ENCODE peak calls at places on chromosomes 2 and 18, in ten cellular contexts. One of them, this sample, is unnamed.

GRCh38 chr18:69177702-69178101 is 223.0 kb upstream of the DOK6 start:
- DNase-seq in GM13977: no peak
- DNase-seq in brain microvascular endothelial cell: no peak
- DNase-seq in AG09309: no peak
- DNase-seq in CD4-positive, alpha-beta T cell: no peak
- DNase-seq in mesothelial cell of epicardium: no peak
- DNase-seq in body of pancreas: no peak
- DNase-seq in osteocyte: no peak
- DNase-seq in adrenal gland: no peak
- DNase-seq in A549: no peak
- DNase-seq in this sample: no peak

GRCh38 chr2:70703900-70704549 is 64.0 kb downstream of the ADD2 start:
- DNase-seq in A549: no peak
- DNase-seq in body of pancreas: peak; percentile 11
- DNase-seq in mesothelial cell of epicardium: peak; percentile 29
- DNase-seq in AG09309: no peak
- DNase-seq in osteocyte: peak; percentile 72
- DNase-seq in GM13977: no peak
- DNase-seq in adrenal gland: no peak
- DNase-seq in CD4-positive, alpha-beta T cell: no peak
- DNase-seq in brain microvascular endothelial cell: no peak
- DNase-seq in this sample: no peak

GRCh38 chr18:75846321-75846720 is 418.8 kb upstream of the SMIM21 start:
- DNase-seq in brain microvascular endothelial cell: no peak
- DNase-seq in GM13977: no peak
- DNase-seq in CD4-positive, alpha-beta T cell: no peak
- DNase-seq in mesothelial cell of epicardium: no peak
- DNase-seq in AG09309: no peak
- DNase-seq in A549: no peak
- DNase-seq in osteocyte: peak; percentile 80
- DNase-seq in body of pancreas: no peak
- DNase-seq in adrenal gland: no peak
- DNase-seq in this sample: no peak

GRCh38 chr2:2577366-2577765 is 246.3 kb upstream of the MYT1L start:
- DNase-seq in adrenal gland: no peak
- DNase-seq in AG09309: no peak
- DNase-seq in body of pancreas: peak; percentile 52
- DNase-seq in CD4-positive, alpha-beta T cell: no peak
- DNase-seq in brain microvascular endothelial cell: no peak
- DNase-seq in osteocyte: peak; percentile 72
- DNase-seq in GM13977: no peak
- DNase-seq in A549: no peak
- DNase-seq in mesothelial cell of epicardium: no peak
- DNase-seq in this sample: no peak

GRCh38 chr18:12839057-12839525 is 44.9 kb downstream of the PTPN2 start:
- DNase-seq in brain microvascular endothelial cell: no peak
- DNase-seq in osteocyte: no peak
- DNase-seq in body of pancreas: no peak
- DNase-seq in GM13977: peak; percentile 48
- DNase-seq in CD4-positive, alpha-beta T cell: no peak
- DNase-seq in A549: no peak
- DNase-seq in mesothelial cell of epicardium: no peak
- DNase-seq in AG09309: no peak
- DNase-seq in adrenal gland: no peak
- DNase-seq in this sample: peak; percentile 53

GRCh38 chr2:200364142-200364541 is 57.6 kb downstream of the SPATS2L start:
- DNase-seq in osteocyte: no peak
- DNase-seq in AG09309: no peak
- DNase-seq in A549: no peak
- DNase-seq in brain microvascular endothelial cell: no peak
- DNase-seq in body of pancreas: no peak
- DNase-seq in GM13977: no peak
- DNase-seq in CD4-positive, alpha-beta T cell: no peak
- DNase-seq in adrenal gland: no peak
- DNase-seq in mesothelial cell of epicardium: no peak
- DNase-seq in this sample: no peak

GRCh38 chr2:177897278-177897677 is 175.3 kb downstream of the PDE11A start:
- DNase-seq in brain microvascular endothelial cell: no peak
- DNase-seq in body of pancreas: no peak
- DNase-seq in adrenal gland: no peak
- DNase-seq in AG09309: no peak
- DNase-seq in A549: no peak
- DNase-seq in CD4-positive, alpha-beta T cell: no peak
- DNase-seq in osteocyte: no peak
- DNase-seq in mesothelial cell of epicardium: no peak
- DNase-seq in GM13977: no peak
- DNase-seq in this sample: no peak

GRCh38 chr2:64819774-64820688 is 166.3 kb upstream of the SERTAD2 start:
- DNase-seq in brain microvascular endothelial cell: no peak
- DNase-seq in CD4-positive, alpha-beta T cell: peak; percentile 33
- DNase-seq in adrenal gland: no peak
- DNase-seq in mesothelial cell of epicardium: no peak
- DNase-seq in body of pancreas: no peak
- DNase-seq in AG09309: no peak
- DNase-seq in osteocyte: no peak
- DNase-seq in A549: no peak
- DNase-seq in GM13977: peak; percentile 23
- DNase-seq in this sample: peak; percentile 45

GRCh38 chr2:237196866-237197618 is 111.4 kb downstream of the COPS8 start:
- DNase-seq in osteocyte: peak; percentile 40
- DNase-seq in GM13977: no peak
- DNase-seq in CD4-positive, alpha-beta T cell: no peak
- DNase-seq in A549: peak; percentile 28
- DNase-seq in brain microvascular endothelial cell: peak; percentile 75
- DNase-seq in mesothelial cell of epicardium: no peak
- DNase-seq in body of pancreas: no peak
- DNase-seq in AG09309: no peak
- DNase-seq in adrenal gland: no peak
- DNase-seq in this sample: no peak

GRCh38 chr2:234686088-234686890 is 189.4 kb upstream of the ARL4C start:
- DNase-seq in CD4-positive, alpha-beta T cell: no peak
- DNase-seq in GM13977: no peak
- DNase-seq in adrenal gland: no peak
- DNase-seq in A549: no peak
- DNase-seq in mesothelial cell of epicardium: peak; percentile 60
- DNase-seq in AG09309: no peak
- DNase-seq in body of pancreas: no peak
- DNase-seq in osteocyte: no peak
- DNase-seq in brain microvascular endothelial cell: no peak
- DNase-seq in this sample: no peak

GRCh38 chr2:143321994-143322393 is 192.8 kb downstream of the ARHGAP15 start:
- DNase-seq in GM13977: no peak
- DNase-seq in brain microvascular endothelial cell: no peak
- DNase-seq in osteocyte: no peak
- DNase-seq in mesothelial cell of epicardium: no peak
- DNase-seq in adrenal gland: no peak
- DNase-seq in body of pancreas: no peak
- DNase-seq in CD4-positive, alpha-beta T cell: no peak
- DNase-seq in AG09309: no peak
- DNase-seq in A549: no peak
- DNase-seq in this sample: no peak
- TF ChIP-seq CTCF in GM13977: no peak
- TF ChIP-seq CTCF in brain microvascular endothelial cell: no peak
- TF ChIP-seq CTCF in osteocyte: no peak
- TF ChIP-seq CTCF in mesothelial cell of epicardium: no peak
- TF ChIP-seq CTCF in adrenal gland: no peak
- TF ChIP-seq CTCF in body of pancreas: no peak
- TF ChIP-seq CTCF in CD4-positive, alpha-beta T cell: no peak
- TF ChIP-seq CTCF in AG09309: no peak
- TF ChIP-seq CTCF in A549: no peak
- TF ChIP-seq CTCF in this sample: no peak

GRCh38 chr2:190121971-190122370 is 59.4 kb upstream of the MSTN start:
- DNase-seq in mesothelial cell of epicardium: no peak
- DNase-seq in A549: peak; percentile 22
- DNase-seq in GM13977: peak; percentile 48
- DNase-seq in adrenal gland: no peak
- DNase-seq in brain microvascular endothelial cell: peak; percentile 25
- DNase-seq in CD4-positive, alpha-beta T cell: no peak
- DNase-seq in AG09309: no peak
- DNase-seq in body of pancreas: no peak
- DNase-seq in osteocyte: no peak
- DNase-seq in this sample: peak; percentile 26
- TF ChIP-seq CTCF in mesothelial cell of epicardium: no peak
- TF ChIP-seq CTCF in A549: peak; percentile 47
- TF ChIP-seq CTCF in GM13977: peak; percentile 32
- TF ChIP-seq CTCF in adrenal gland: peak; percentile 31
- TF ChIP-seq CTCF in brain microvascular endothelial cell: peak; percentile 57
- TF ChIP-seq CTCF in CD4-positive, alpha-beta T cell: no peak
- TF ChIP-seq CTCF in AG09309: peak; percentile 48
- TF ChIP-seq CTCF in body of pancreas: no peak
- TF ChIP-seq CTCF in osteocyte: peak; percentile 57
- TF ChIP-seq CTCF in this sample: peak; percentile 37

GRCh38 chr2:37623409-37623808 is 48.0 kb downstream of the CDC42EP3 start:
- DNase-seq in A549: no peak
- DNase-seq in adrenal gland: no peak
- DNase-seq in GM13977: no peak
- DNase-seq in brain microvascular endothelial cell: no peak
- DNase-seq in CD4-positive, alpha-beta T cell: no peak
- DNase-seq in AG09309: no peak
- DNase-seq in osteocyte: no peak
- DNase-seq in body of pancreas: no peak
- DNase-seq in mesothelial cell of epicardium: no peak
- DNase-seq in this sample: no peak
- TF ChIP-seq CTCF in A549: no peak
- TF ChIP-seq CTCF in adrenal gland: no peak
- TF ChIP-seq CTCF in GM13977: no peak
- TF ChIP-seq CTCF in brain microvascular endothelial cell: no peak
- TF ChIP-seq CTCF in CD4-positive, alpha-beta T cell: no peak
- TF ChIP-seq CTCF in AG09309: no peak
- TF ChIP-seq CTCF in osteocyte: no peak
- TF ChIP-seq CTCF in body of pancreas: no peak
- TF ChIP-seq CTCF in mesothelial cell of epicardium: no peak
- TF ChIP-seq CTCF in this sample: no peak

GRCh38 chr2:150097891-150098595 is 389.4 kb downstream of the RND3 start:
- DNase-seq in GM13977: peak; percentile 14
- DNase-seq in CD4-positive, alpha-beta T cell: no peak
- DNase-seq in osteocyte: no peak
- DNase-seq in AG09309: peak; percentile 37
- DNase-seq in A549: no peak
- DNase-seq in brain microvascular endothelial cell: peak; percentile 14
- DNase-seq in body of pancreas: no peak
- DNase-seq in adrenal gland: no peak
- DNase-seq in mesothelial cell of epicardium: no peak
- DNase-seq in this sample: no peak
- TF ChIP-seq CTCF in GM13977: no peak
- TF ChIP-seq CTCF in CD4-positive, alpha-beta T cell: no peak
- TF ChIP-seq CTCF in osteocyte: peak; percentile 35
- TF ChIP-seq CTCF in AG09309: peak; percentile 46
- TF ChIP-seq CTCF in A549: no peak
- TF ChIP-seq CTCF in brain microvascular endothelial cell: peak; percentile 50
- TF ChIP-seq CTCF in body of pancreas: no peak
- TF ChIP-seq CTCF in adrenal gland: no peak
- TF ChIP-seq CTCF in mesothelial cell of epicardium: no peak
- TF ChIP-seq CTCF in this sample: no peak

DNA sequence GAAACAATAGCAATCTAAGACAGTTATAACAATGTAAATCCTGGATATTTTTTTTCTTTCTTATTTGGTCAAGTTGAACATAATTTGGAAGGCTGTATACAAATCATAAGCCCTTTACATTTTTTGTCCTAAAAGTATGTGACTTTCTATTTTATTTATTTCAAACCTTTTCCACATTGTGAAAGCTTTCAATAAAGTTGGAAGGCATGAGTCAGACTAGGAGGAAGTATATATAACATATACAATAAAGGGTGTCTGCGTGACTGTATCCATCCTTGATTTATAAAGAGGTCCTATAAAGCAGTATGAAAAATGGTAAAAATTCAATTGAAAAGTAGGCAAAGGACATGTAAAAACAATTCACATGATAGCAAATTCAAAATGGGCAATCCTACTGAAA is 44.4 kb downstream of the CRACDL start:
- DNase-seq in adrenal gland: no peak
- DNase-seq in mesothelial cell of epicardium: no peak
- DNase-seq in CD4-positive, alpha-beta T cell: no peak
- DNase-seq in brain microvascular endothelial cell: no peak
- DNase-seq in AG09309: no peak
- DNase-seq in body of pancreas: no peak
- DNase-seq in GM13977: no peak
- DNase-seq in A549: no peak
- DNase-seq in osteocyte: no peak
- DNase-seq in this sample: no peak
- TF ChIP-seq CTCF in adrenal gland: no peak
- TF ChIP-seq CTCF in mesothelial cell of epicardium: no peak
- TF ChIP-seq CTCF in CD4-positive, alpha-beta T cell: no peak
- TF ChIP-seq CTCF in brain microvascular endothelial cell: no peak
- TF ChIP-seq CTCF in AG09309: no peak
- TF ChIP-seq CTCF in body of pancreas: no peak
- TF ChIP-seq CTCF in GM13977: no peak
- TF ChIP-seq CTCF in A549: no peak
- TF ChIP-seq CTCF in osteocyte: no peak
- TF ChIP-seq CTCF in this sample: no peak